ENCODE peak calls at places on chromosomes 7 and 10, in ten cellular contexts. F, Z, Q, B, D, M, R, U, T and X are unnamed samples. For H3K4me1, the result is how much of the 10 kb centered on the place peaks cover.

GRCh38 chr10:98020254-98020653 is 10.2 kb downstream of the CRTAC1 start:
- ATAC-seq in F (no peak), Z (no peak), Q (no peak), B (no peak), D (no peak), M (no peak), R (no peak), U (no peak), T (no peak), X (no peak)

GRCh38 chr10:90306187-90306586 is 551.7 kb downstream of the HTR7 start:
- ATAC-seq in F (no peak), Z (no peak), Q (peak), B (no peak), D (no peak), M (no peak), R (peak), U (no peak), T (peak), X (no peak)

GRCh38 chr10:90193240-90193985 is 492.0 kb downstream of the KIF20B start:
- ATAC-seq in F (no peak), Z (no peak), Q (peak), B (no peak), D (no peak), M (no peak), R (no peak), U (no peak), T (no peak), X (no peak)

GRCh38 chr10:112383325-112383724 is 9.4 kb downstream of the ACSL5 start:
- ATAC-seq in F (no peak), Z (peak), Q (peak), B (peak), D (peak), M (no peak), R (peak), U (no peak), T (peak), X (peak)

GRCh38 chr7:75772081-75773077 is at the start of gene CCL26:
- ATAC-seq in F (peak), Z (peak), Q (peak), B (no peak), D (peak), M (no peak), R (peak), U (no peak), T (peak), X (peak)

GRCh38 chr10:4557469-4557868 is 268.5 kb upstream of the AKR1E2 start:
- ATAC-seq in F (no peak), Z (no peak), Q (no peak), B (no peak), D (no peak), M (no peak), R (no peak), U (no peak), T (no peak), X (no peak)

GRCh38 chr10:45059632-45060031 is 58.9 kb downstream of the ZNF22 start:
- ATAC-seq in F (no peak), Z (no peak), Q (no peak), B (no peak), D (no peak), M (no peak), R (no peak), U (no peak), T (no peak), X (no peak)

GRCh38 chr10:77625379-77625778 is 12.2 kb downstream of the KCNMA1 start:
- ATAC-seq in F (no peak), Z (no peak), Q (no peak), B (peak), D (no peak), M (no peak), R (no peak), U (no peak), T (no peak), X (no peak)

GRCh38 chr10:95626468-95626867 is 30.0 kb downstream of the ALDH18A1 start:
- ATAC-seq in F (no peak), Z (no peak), Q (no peak), B (no peak), D (no peak), M (no peak), R (no peak), U (no peak), T (no peak), X (no peak)

GRCh38 chr7:92631830-92632487 is 41.8 kb upstream of the FAM133B start:
- ATAC-seq in F (no peak), Z (no peak), Q (no peak), B (no peak), D (no peak), M (no peak), R (no peak), U (no peak), T (no peak), X (no peak)

GRCh38 chr10:88901206-88901605 is 21.2 kb downstream of the STAMBPL1 start:
- ATAC-seq in F (no peak), Z (no peak), Q (no peak), B (no peak), D (no peak), M (no peak), R (no peak), U (no peak), T (no peak), X (no peak)

GRCh38 chr10:75553550-75553949 is 122.1 kb downstream of the LRMDA start:
- ATAC-seq in F (no peak), Z (no peak), Q (no peak), B (no peak), D (no peak), M (no peak), R (no peak), U (no peak), T (no peak), X (no peak)

GRCh38 chr7:138295049-138295637 is 164.9 kb upstream of the TRIM24 start:
- ATAC-seq in F (no peak), Z (no peak), Q (no peak), B (peak), D (no peak), M (no peak), R (no peak), U (no peak), T (no peak), X (no peak)

GRCh38 chr10:45379891-45380540 is 6.0 kb downstream of the ALOX5 start:
- ATAC-seq in F (peak), Z (no peak), Q (no peak), B (peak), D (peak), M (no peak), R (peak), U (no peak), T (peak), X (peak)

GRCh38 chr7:77674878-77675277 is 21.4 kb upstream of the RSBN1L start:
- ATAC-seq in F (peak), Z (peak), Q (peak), B (peak), D (peak), M (no peak), R (no peak), U (no peak), T (peak), X (no peak)

GRCh38 chr10:60237977-60238376 is 151.7 kb downstream of the ANK3 start:
- ATAC-seq in F (no peak), Z (no peak), Q (peak), B (no peak), D (peak), M (peak), R (no peak), U (peak), T (peak), X (no peak)

GRCh38 chr7:126959649-126960048 is 293.1 kb downstream of the GRM8 start:
- ATAC-seq in F (no peak), Z (no peak), Q (no peak), B (no peak), D (no peak), M (no peak), R (no peak), U (no peak), T (no peak), X (no peak)

GRCh38 chr7:102927303-102927933 is 14.6 kb downstream of the LRRC17 start:
- ATAC-seq in F (no peak), Z (no peak), Q (peak), B (no peak), D (no peak), M (no peak), R (no peak), U (no peak), T (no peak), X (no peak)

GRCh38 chr10:58063854-58064480 is 203.7 kb downstream of the IPMK start:
- ATAC-seq in F (no peak), Z (no peak), Q (no peak), B (no peak), D (no peak), M (no peak), R (no peak), U (no peak), T (no peak), X (no peak)

GRCh38 chr7:157389951-157390730 is 53.3 kb downstream of the DNAJB6 start:
- ATAC-seq in F (peak), Z (no peak), Q (no peak), B (peak), D (peak), M (no peak), R (peak), U (peak), T (peak), X (no peak)

GRCh38 chr7:45712872-45713668 is 138.9 kb downstream of the ADCY1 start:
- ATAC-seq in F (no peak), Z (no peak), Q (no peak), B (no peak), D (no peak), M (no peak), R (no peak), U (no peak), T (no peak), X (no peak)

GRCh38 chr10:58712136-58712535 is 199.5 kb downstream of the BICC1 start:
- ATAC-seq in F (no peak), Z (no peak), Q (no peak), B (no peak), D (no peak), M (no peak), R (no peak), U (no peak), T (no peak), X (no peak)

GRCh38 chr10:121188005-121188404 is 336.8 kb downstream of the WDR11 start:
- ATAC-seq in F (no peak), Z (no peak), Q (no peak), B (peak), D (peak), M (no peak), R (no peak), U (no peak), T (no peak), X (peak)

GRCh38 chr10:48251525-48252353 is 22.8 kb downstream of the FRMPD2 start:
- ATAC-seq in F (no peak), Z (peak), Q (peak), B (no peak), D (no peak), M (no peak), R (no peak), U (no peak), T (no peak), X (no peak)

GRCh38 chr10:92990615-92991014 is 70.0 kb upstream of the CYP26C1 start:
- ATAC-seq in F (no peak), Z (no peak), Q (no peak), B (no peak), D (no peak), M (no peak), R (no peak), U (no peak), T (no peak), X (no peak)

GRCh38 chr7:129970816-129971215 is 18.1 kb upstream of the UBE2H start:
- ATAC-seq in F (no peak), Z (peak), Q (peak), B (no peak), D (no peak), M (no peak), R (no peak), U (no peak), T (peak), X (peak)

GRCh38 chr7:41711283-41712064 is 8.6 kb upstream of the INHBA start:
- ATAC-seq in F (no peak), Z (peak), Q (no peak), B (peak), D (peak), M (no peak), R (no peak), U (no peak), T (no peak), X (no peak)

GRCh38 chr10:97726636-97727178 is 10.2 kb upstream of the ZFYVE27 start:
- ATAC-seq in F (peak), Z (peak), Q (peak), B (peak), D (peak), M (no peak), R (peak), U (no peak), T (peak), X (peak)

GRCh38 chr7:7157887-7158271 is 24.5 kb upstream of the C1GALT1 start:
- ATAC-seq in F (no peak), Z (no peak), Q (peak), B (no peak), D (no peak), M (no peak), R (no peak), U (no peak), T (no peak), X (no peak)

GRCh38 chr7:95493247-95493646 is 7.5 kb downstream of the ASB4 start:
- ATAC-seq in F (no peak), Z (no peak), Q (no peak), B (no peak), D (no peak), M (no peak), R (no peak), U (no peak), T (no peak), X (no peak)

GRCh38 chr10:100038561-100039071 is 28.9 kb upstream of the DNMBP start:
- ATAC-seq in F (no peak), Z (peak), Q (peak), B (peak), D (no peak), M (no peak), R (peak), U (no peak), T (peak), X (no peak)

GRCh38 chr10:105793071-105793470 is 1152.0 kb downstream of the SORCS3 start:
- ATAC-seq in F (no peak), Z (no peak), Q (peak), B (no peak), D (no peak), M (no peak), R (no peak), U (no peak), T (no peak), X (no peak)

GRCh38 chr7:24721378-24722030 is 35.8 kb downstream of the GSDME start:
- ATAC-seq in F (no peak), Z (no peak), Q (peak), B (no peak), D (peak), M (no peak), R (no peak), U (no peak), T (no peak), X (no peak)

GRCh38 chr7:28573059-28573553 is 160.8 kb downstream of the CREB5 start:
- ATAC-seq in F (peak), Z (no peak), Q (peak), B (peak), D (peak), M (no peak), R (peak), U (no peak), T (peak), X (no peak)

GRCh38 chr7:89927762-89928161 is 226.5 kb upstream of the STEAP1 start:
- ATAC-seq in F (no peak), Z (no peak), Q (no peak), B (no peak), D (no peak), M (no peak), R (no peak), U (no peak), T (peak), X (peak)

DNA sequence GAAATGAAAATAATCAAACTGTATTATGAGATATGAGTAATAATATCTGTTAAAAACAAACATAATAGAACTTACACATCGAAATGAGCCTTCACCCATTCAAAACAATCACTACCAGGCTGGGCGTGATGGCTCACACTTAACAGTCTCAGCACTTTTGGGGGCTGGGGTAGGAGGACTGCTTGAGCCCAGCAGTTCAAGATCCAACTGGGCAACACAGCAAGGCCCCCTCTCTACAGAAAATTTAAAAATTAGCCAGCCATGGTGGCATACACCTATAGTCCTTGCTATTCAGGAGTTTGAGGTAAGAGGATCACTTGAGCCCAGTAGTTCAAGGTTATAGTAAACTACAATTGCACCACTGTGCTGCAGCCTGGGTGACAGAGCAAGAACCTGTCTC is 75.8 kb downstream of the NT5C2 start:
- ATAC-seq in F (no peak), Z (peak), Q (no peak), B (no peak), D (no peak), M (no peak), R (no peak), U (no peak), T (no peak), X (no peak)
- H3K4me1 ChIP-seq in F (under half), Z (half or more), Q (under half), B (under half), D (under half), M (under half), R (under half), U (under half), T (under half), X (half or more)

GRCh38 chr10:126398924-126399323 is 10.6 kb upstream of the ADAM12 start:
- ATAC-seq in F (no peak), Z (no peak), Q (no peak), B (no peak), D (no peak), M (no peak), R (no peak), U (no peak), T (no peak), X (no peak)
- H3K4me3 ChIP-seq in F (no peak), Z (no peak), Q (no peak), B (no peak), D (no peak), M (no peak), R (no peak), U (no peak), T (no peak), X (no peak)

GRCh38 chr7:17681965-17682364 is 258.3 kb downstream of the SNX13 start:
- ATAC-seq in F (no peak), Z (no peak), Q (no peak), B (no peak), D (no peak), M (no peak), R (no peak), U (no peak), T (no peak), X (no peak)
- H3K4me1 ChIP-seq in F (under half), Z (under half), Q (under half), B (under half), D (under half), M (under half), R (under half), U (under half), T (under half), X (under half)

GRCh38 chr10:69047111-69047837 is 40.6 kb upstream of the SRGN start:
- ATAC-seq in F (no peak), Z (no peak), Q (no peak), B (no peak), D (no peak), M (no peak), R (no peak), U (no peak), T (no peak), X (no peak)

GRCh38 chr10:69049564-69049955 is 38.3 kb upstream of the SRGN start:
- ATAC-seq in F (no peak), Z (no peak), Q (no peak), B (peak), D (peak), M (no peak), R (no peak), U (no peak), T (peak), X (peak)

GRCh38 chr10:69045441-69046300 is 42.2 kb upstream of the SRGN start:
- ATAC-seq in F (peak), Z (no peak), Q (peak), B (peak), D (peak), M (peak), R (peak), U (peak), T (peak), X (no peak)

GRCh38 chr10:69051303-69051702 is 36.6 kb upstream of the SRGN start:
- ATAC-seq in F (no peak), Z (no peak), Q (no peak), B (peak), D (peak), M (peak), R (peak), U (no peak), T (peak), X (peak)

DNA sequence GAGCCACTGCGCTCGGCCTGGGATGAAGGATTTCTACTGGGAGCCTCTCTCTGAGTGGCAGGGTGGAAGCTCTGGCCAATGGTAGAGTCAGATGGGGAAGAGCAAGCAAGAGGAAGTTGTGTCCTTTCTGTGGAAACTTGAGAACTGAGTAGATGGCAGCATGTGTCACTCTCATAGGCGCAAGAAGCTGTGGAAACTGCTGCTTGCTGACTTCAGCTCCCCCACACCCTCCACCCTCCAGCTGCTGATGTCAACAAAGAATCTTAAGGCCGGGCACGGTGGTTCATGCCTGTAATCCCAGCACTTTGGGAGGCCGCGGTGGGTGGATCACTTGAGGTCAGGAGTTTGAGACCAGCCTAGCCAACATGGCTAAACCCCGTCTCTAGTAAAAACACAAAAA is 39.8 kb upstream of the SRGN start:
- ATAC-seq in F (peak), Z (no peak), Q (no peak), B (peak), D (peak), M (no peak), R (peak), U (peak), T (peak), X (peak)
- H3K4me3 ChIP-seq in F (no peak), Z (no peak), Q (no peak), B (no peak), D (no peak), M (no peak), R (no peak), U (no peak), T (no peak), X (no peak)

GRCh38 chr7:36036590-36036989 is 116.5 kb upstream of the EEPD1 start:
- ATAC-seq in F (no peak), Z (no peak), Q (peak), B (peak), D (no peak), M (no peak), R (peak), U (no peak), T (peak), X (peak)
- H3K4me1 ChIP-seq in F (under half), Z (under half), Q (under half), B (under half), D (under half), M (under half), R (under half), U (under half), T (under half), X (under half)

DNA sequence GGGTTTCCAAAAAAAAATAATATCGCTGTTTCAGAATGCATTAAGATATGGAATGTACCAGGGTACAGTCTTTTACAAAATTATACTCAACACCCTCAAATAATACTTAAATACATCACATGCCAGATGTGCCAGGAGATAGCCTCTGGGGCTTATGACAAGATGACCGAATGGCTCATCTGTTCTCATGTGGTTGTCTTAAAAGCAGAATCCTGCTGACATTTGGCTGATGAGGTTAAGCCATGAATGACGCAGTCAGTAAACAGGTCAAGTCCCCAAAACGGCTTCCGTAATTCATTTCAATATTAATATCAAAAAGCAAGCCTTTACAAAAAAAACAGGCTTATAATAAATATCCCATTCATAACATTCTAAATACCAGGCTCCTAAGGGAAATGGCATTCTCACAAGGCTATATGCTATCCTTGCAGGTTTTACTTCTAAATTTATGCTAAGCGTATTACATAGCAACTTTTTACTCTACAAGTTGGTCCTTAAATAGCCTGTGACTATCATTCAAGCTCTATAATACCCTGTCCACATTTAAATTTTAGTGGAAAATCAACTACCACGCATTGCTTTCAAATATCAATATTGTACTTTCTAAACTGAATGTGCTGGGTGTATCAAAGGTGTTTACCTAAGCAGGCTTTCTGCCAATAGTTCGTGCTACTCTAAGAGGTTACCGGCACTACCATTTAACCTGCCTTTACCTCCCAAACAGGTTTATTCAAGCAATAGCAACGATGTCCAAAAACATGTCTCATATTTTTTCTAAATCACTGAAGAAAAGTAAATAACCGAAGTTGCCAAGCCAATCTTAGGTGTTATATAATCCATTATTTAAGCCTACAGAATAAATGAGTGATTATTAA is 15.6 kb downstream of the SMURF1 start:
- ATAC-seq in F (no peak), Z (no peak), Q (peak), B (peak), D (peak), M (no peak), R (peak), U (no peak), T (peak), X (no peak)
- H3K4me3 ChIP-seq in F (no peak), Z (no peak), Q (no peak), B (no peak), D (no peak), M (no peak), R (no peak), U (no peak), T (no peak), X (no peak)